ENCODE peak calls at places on chromosomes 4 and X, in four cellular contexts. One of them, this sample, is unnamed.
A peak's percentile ranks its signal among the peaks of the same experiment; 100 is the strongest.

GRCh38 chr4:185305979-185306442 is 89.7 kb downstream of the LRP2BP start:
- DNase-seq in amygdala: peak; percentile 54
- DNase-seq in cardiac muscle cell: peak; percentile 78
- DNase-seq in neuronal stem cell: peak; percentile 86
- DNase-seq in this sample: no peak

GRCh38 chr4:79747252-79747651 is 325.8 kb downstream of the ANTXR2 start:
- DNase-seq in amygdala: no peak
- DNase-seq in cardiac muscle cell: no peak
- DNase-seq in neuronal stem cell: no peak
- DNase-seq in this sample: no peak

GRCh38 chr4:30903493-30903892 is 183.3 kb downstream of the PCDH7 start:
- DNase-seq in amygdala: no peak
- DNase-seq in cardiac muscle cell: peak; percentile 33
- DNase-seq in neuronal stem cell: no peak
- DNase-seq in this sample: no peak

GRCh38 chrX:22538581-22538980 is 265.9 kb downstream of the CBLL2 start:
- DNase-seq in amygdala: no peak
- DNase-seq in cardiac muscle cell: no peak
- DNase-seq in neuronal stem cell: no peak
- DNase-seq in this sample: no peak

GRCh38 chr4:122898370-122899150 is 23.8 kb downstream of the NUDT6 start:
- DNase-seq in amygdala: no peak
- DNase-seq in cardiac muscle cell: peak; percentile 88
- DNase-seq in neuronal stem cell: no peak
- DNase-seq in this sample: no peak

GRCh38 chr4:56650259-56651070 is 30.6 kb downstream of the HOPX start:
- DNase-seq in amygdala: no peak
- DNase-seq in cardiac muscle cell: no peak
- DNase-seq in neuronal stem cell: no peak
- DNase-seq in this sample: no peak

GRCh38 chrX:38561951-38562719 is 793 bp downstream of the TSPAN7 start:
- DNase-seq in amygdala: peak; percentile 56
- DNase-seq in cardiac muscle cell: no peak
- DNase-seq in neuronal stem cell: peak; percentile 14
- DNase-seq in this sample: peak; percentile 10

GRCh38 chrX:136733613-136734012 is 47.1 kb downstream of the ARHGEF6 start:
- DNase-seq in amygdala: no peak
- DNase-seq in cardiac muscle cell: no peak
- DNase-seq in neuronal stem cell: no peak
- DNase-seq in this sample: no peak

GRCh38 chr4:20890752-20891151 is 190.5 kb downstream of the PACRGL start:
- DNase-seq in amygdala: no peak
- DNase-seq in cardiac muscle cell: no peak
- DNase-seq in neuronal stem cell: no peak
- DNase-seq in this sample: no peak

GRCh38 chr4:88101165-88101564 is 57.3 kb downstream of the ABCG2 start:
- DNase-seq in amygdala: peak; percentile 1
- DNase-seq in cardiac muscle cell: no peak
- DNase-seq in neuronal stem cell: no peak
- DNase-seq in this sample: no peak

GRCh38 chr4:110630621-110631402 is 7.9 kb upstream of the PITX2 start:
- DNase-seq in amygdala: no peak
- DNase-seq in cardiac muscle cell: no peak
- DNase-seq in neuronal stem cell: peak; percentile 35
- DNase-seq in this sample: no peak

GRCh38 chr4:188008377-188008776 is 12.8 kb downstream of the ZFP42 start:
- DNase-seq in amygdala: no peak
- DNase-seq in cardiac muscle cell: peak; percentile 80
- DNase-seq in neuronal stem cell: no peak
- DNase-seq in this sample: no peak

GRCh38 chr4:121156822-121157769 is 7.0 kb downstream of the TNIP3 start:
- DNase-seq in amygdala: no peak
- DNase-seq in cardiac muscle cell: peak; percentile 31
- DNase-seq in neuronal stem cell: peak; percentile 48
- DNase-seq in this sample: no peak

GRCh38 chr4:183738961-183739360 is 79.9 kb downstream of the TRAPPC11 start:
- DNase-seq in amygdala: no peak
- DNase-seq in cardiac muscle cell: no peak
- DNase-seq in neuronal stem cell: no peak
- DNase-seq in this sample: no peak

GRCh38 chr4:82797591-82798081 is 960 bp downstream of the SCD5 start:
- DNase-seq in amygdala: peak; percentile 71
- DNase-seq in cardiac muscle cell: peak; percentile 44
- DNase-seq in neuronal stem cell: no peak
- DNase-seq in this sample: no peak

GRCh38 chrX:31376408-31376807 is 304.6 kb upstream of the FTHL17 start:
- DNase-seq in amygdala: no peak
- DNase-seq in cardiac muscle cell: no peak
- DNase-seq in neuronal stem cell: no peak
- DNase-seq in this sample: no peak

GRCh38 chr4:55303818-55304217 is 42.2 kb upstream of the SRD5A3 start:
- DNase-seq in amygdala: no peak
- DNase-seq in cardiac muscle cell: peak; percentile 62
- DNase-seq in neuronal stem cell: no peak
- DNase-seq in this sample: peak; percentile 56

GRCh38 chr4:26032572-26033320 is 118.7 kb downstream of the SMIM20 start:
- DNase-seq in amygdala: no peak
- DNase-seq in cardiac muscle cell: peak; percentile 91
- DNase-seq in neuronal stem cell: no peak
- DNase-seq in this sample: no peak

GRCh38 chr4:42654606-42655005 is 2.3 kb downstream of the ATP8A1 start:
- DNase-seq in amygdala: no peak
- DNase-seq in cardiac muscle cell: peak; percentile 58
- DNase-seq in neuronal stem cell: no peak
- DNase-seq in this sample: no peak

GRCh38 chrX:107677501-107677901 is 49.2 kb downstream of the PRPS1 start:
- DNase-seq in amygdala: no peak
- DNase-seq in cardiac muscle cell: peak; percentile 54
- DNase-seq in neuronal stem cell: no peak
- DNase-seq in this sample: no peak